ENCODE peak calls at places on chromosome 12, in eight cellular contexts. M is AG10803; T is NCI-H1694 treated with DMSO at 0.1 percent for 48 hours; Q is AG08395; I is HS-27A; O is activated T-helper 1 cell treated with anti-CD3 and anti-CD28 coated beads, Interleukin-2, amount 50 U/mL, for 16 hours; D is RPMI7951; H is NCI-H1105. L is an unnamed sample.

GRCh38 chr12:69679119-69679518 is 20.0 kb downstream of the BEST3 start:
- DNase-seq in M (no peak), T (no peak), Q (no peak), D (no peak), I (no peak), H (no peak), O (no peak), L (no peak)

GRCh38 chr12:71174146-71174545 is 16.3 kb upstream of the TSPAN8 start:
- DNase-seq in Q (no peak), D (no peak), I (no peak), T (no peak), O (no peak), M (no peak), H (no peak), L (no peak)

GRCh38 chr12:109938947-109939346 is 38.9 kb downstream of the TCHP start:
- DNase-seq in H (no peak), I (no peak), Q (no peak), M (no peak), T (no peak), D (no peak), O (no peak), L (no peak)

GRCh38 chr12:16118586-16118985 is 158.9 kb downstream of the SLC15A5 start:
- DNase-seq in I (no peak), D (no peak), O (no peak), M (no peak), H (no peak), T (no peak), Q (no peak), L (no peak)

GRCh38 chr12:64672925-64673409 is 62.7 kb downstream of the RASSF3 start:
- DNase-seq in I (no peak), Q (no peak), M (peak), D (peak), O (no peak), H (peak), T (peak), L (peak)

GRCh38 chr12:22100952-22101748 is 55.1 kb downstream of the CMAS start:
- DNase-seq in Q (peak), T (peak), I (peak), M (peak), D (peak), O (no peak), H (no peak), L (peak)

GRCh38 chr12:109729837-109730200 is 16.2 kb downstream of the FAM222A start:
- DNase-seq in Q (no peak), T (no peak), I (no peak), D (no peak), H (no peak), M (no peak), O (no peak), L (no peak)

GRCh38 chr12:92624236-92624635 is 78.6 kb upstream of the PLEKHG7 start:
- DNase-seq in O (no peak), H (no peak), M (peak), Q (peak), D (peak), I (no peak), T (no peak), L (no peak)

GRCh38 chr12:107225626-107226025 is 132.3 kb upstream of the CRY1 start:
- DNase-seq in M (peak), I (peak), T (no peak), O (no peak), D (peak), Q (peak), H (no peak), L (no peak)